ENCODE peak calls at places on chromosomes 5 and 9, in four cellular contexts. J is HepG2, R is GM12878, Q is K562. A is an unnamed sample.

GRCh38 chr5:129672006-129672405 is 75.9 kb upstream of the MINAR2 start:
- DNase-seq in J (no peak), R (no peak), Q (no peak), A (no peak)

GRCh38 chr5:77326986-77327734 is 116.7 kb downstream of the PDE8B start:
- DNase-seq in J (no peak), R (no peak), Q (no peak), A (no peak)

GRCh38 chr9:114031948-114032688 is 46.0 kb downstream of the AMBP start:
- DNase-seq in J (no peak), R (no peak), Q (no peak), A (no peak)

GRCh38 chr9:82284758-82285157 is 296.2 kb downstream of the SPATA31D1 start:
- DNase-seq in J (no peak), R (no peak), Q (no peak), A (no peak)

GRCh38 chr9:133331641-133332380 is 4.2 kb downstream of the SURF6 start:
- DNase-seq in J (no peak), R (no peak), Q (no peak), A (no peak)

GRCh38 chr9:73180373-73180772 is 28.7 kb downstream of the ANXA1 start:
- DNase-seq in J (no peak), R (no peak), Q (no peak), A (no peak)

GRCh38 chr5:55037046-55037771 is 13.2 kb downstream of the GZMK start:
- DNase-seq in J (no peak), R (no peak), Q (no peak), A (peak; percentile 31)

GRCh38 chr9:37215456-37216229 is 95.3 kb downstream of the ZCCHC7 start:
- DNase-seq in J (no peak), R (no peak), Q (no peak), A (no peak)

GRCh38 chr9:16505159-16505558 is 365.3 kb downstream of the BNC2 start:
- DNase-seq in J (no peak), R (no peak), Q (no peak), A (no peak)

GRCh38 chr9:134136117-134136996 is 475 bp downstream of the WDR5 start:
- DNase-seq in J (no peak), R (no peak), Q (peak; percentile 92), A (peak; percentile 44)

GRCh38 chr5:55544341-55544740 is 9.6 kb upstream of the PLPP1 start:
- DNase-seq in J (no peak), R (no peak), Q (no peak), A (no peak)

GRCh38 chr5:94674841-94675382 is 56.4 kb downstream of the SLF1 start:
- DNase-seq in J (no peak), R (no peak), Q (no peak), A (no peak)

GRCh38 chr5:41908374-41909079 is 4.4 kb downstream of the RIMOC1 start:
- DNase-seq in J (no peak), R (no peak), Q (no peak), A (no peak)

GRCh38 chr5:34620185-34620584 is 35.9 kb upstream of the RAI14 start:
- DNase-seq in J (no peak), R (no peak), Q (no peak), A (no peak)

GRCh38 chr5:175621971-175622370 is 35.9 kb upstream of the HRH2 start:
- DNase-seq in J (no peak), R (no peak), Q (no peak), A (no peak)

GRCh38 chr5:181114844-181115778 is 15.9 kb downstream of the OR2V1 start:
- DNase-seq in J (no peak), R (no peak), Q (no peak), A (peak; percentile 51)

GRCh38 chr9:98771209-98771874 is 25.0 kb downstream of the ANKS6 start:
- DNase-seq in J (no peak), R (no peak), Q (no peak), A (no peak)

GRCh38 chr9:109459423-109459822 is 38.7 kb downstream of the PTPN3 start:
- DNase-seq in J (no peak), R (no peak), Q (no peak), A (no peak)

GRCh38 chr5:109352475-109352874 is 57.3 kb downstream of the PJA2 start:
- DNase-seq in J (no peak), R (no peak), Q (no peak), A (no peak)

GRCh38 chr5:78005021-78005785 is 229.1 kb upstream of the TBCA start:
- DNase-seq in J (peak; percentile 27), R (no peak), Q (no peak), A (no peak)

GRCh38 chr5:80761176-80761575 is 106.4 kb upstream of the DHFR start:
- DNase-seq in J (no peak), R (no peak), Q (peak; percentile 32), A (peak; percentile 57)

GRCh38 chr9:81092057-81092456 is 597.3 kb downstream of the TLE1 start:
- DNase-seq in J (no peak), R (no peak), Q (no peak), A (no peak)

GRCh38 chr5:610744-611730 is 1.1 kb upstream of the CEP72 start:
- DNase-seq in J (no peak), R (no peak), Q (no peak), A (no peak)

GRCh38 chr5:82924241-82924989 is 152.8 kb downstream of the TMEM167A start:
- DNase-seq in J (peak; percentile 14), R (no peak), Q (no peak), A (no peak)

GRCh38 chr9:136835932-136836901 is 6.1 kb upstream of the AJM1 start:
- DNase-seq in J (no peak), R (no peak), Q (no peak), A (no peak)

GRCh38 chr9:106801816-106802215 is 61.1 kb upstream of the ZNF462 start:
- DNase-seq in J (no peak), R (no peak), Q (no peak), A (no peak)

GRCh38 chr9:70484232-70485130 is 70.0 kb upstream of the KLF9 start:
- DNase-seq in J (peak; percentile 59), R (no peak), Q (peak; percentile 72), A (peak; percentile 26)

GRCh38 chr9:16074962-16075361 is 522.1 kb downstream of the CCDC171 start:
- DNase-seq in J (no peak), R (no peak), Q (no peak), A (no peak)

GRCh38 chr9:115373000-115373709 is 255.2 kb upstream of the TNC start:
- DNase-seq in J (peak; percentile 35), R (peak; percentile 16), Q (no peak), A (no peak)

GRCh38 chr5:26582350-26583040 is 455.9 kb downstream of the CDH9 start:
- DNase-seq in J (no peak), R (no peak), Q (no peak), A (no peak)

GRCh38 chr5:135488727-135489465 is 36.7 kb upstream of the TIFAB start:
- DNase-seq in J (peak; percentile 81), R (no peak), Q (peak; percentile 81), A (peak; percentile 86)

GRCh38 chr9:95455714-95456113 is 61.1 kb downstream of the PTCH1 start:
- DNase-seq in J (no peak), R (no peak), Q (no peak), A (no peak)

DNA sequence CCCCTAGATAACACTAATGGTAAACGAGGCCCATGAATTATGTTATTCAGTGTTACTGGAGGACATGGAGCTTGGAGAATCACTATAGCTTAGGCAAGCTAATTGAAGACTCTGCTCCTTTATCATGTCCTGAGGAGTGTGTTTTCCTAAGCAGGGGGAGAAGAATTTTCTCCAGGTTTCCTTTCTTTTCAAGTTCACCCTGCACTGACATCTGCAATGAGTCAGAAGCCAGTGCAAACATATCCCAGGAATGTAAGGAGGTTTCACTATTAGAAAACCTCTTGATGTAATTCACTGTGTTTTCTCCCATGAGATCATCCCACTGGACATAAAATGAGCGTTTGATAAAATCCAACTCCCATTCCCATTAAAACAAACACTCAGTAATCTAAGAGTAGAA is 75.6 kb downstream of the DMRT2 start:
- DNase-seq in J (no peak), R (no peak), Q (no peak), A (no peak)
- TF ChIP-seq NR2C2 in J (no peak), R (no peak), Q (no peak), A (no peak)

GRCh38 chr9:5579881-5580280 is 49.0 kb upstream of the RIC1 start:
- DNase-seq in J (no peak), R (no peak), Q (no peak), A (no peak)

GRCh38 chr9:5578698-5579085 is 50.2 kb upstream of the RIC1 start:
- DNase-seq in J (no peak), R (no peak), Q (no peak), A (no peak)

GRCh38 chr9:5580650-5581049 is 48.3 kb upstream of the RIC1 start:
- DNase-seq in J (no peak), R (no peak), Q (no peak), A (no peak)

GRCh38 chr9:5586391-5586802 is 42.5 kb upstream of the RIC1 start:
- DNase-seq in J (no peak), R (peak; percentile 88), Q (no peak), A (no peak)

GRCh38 chr9:5582835-5583195 is 46.1 kb upstream of the RIC1 start:
- DNase-seq in J (no peak), R (peak; percentile 91), Q (no peak), A (no peak)
- TF ChIP-seq SP1 in J (no peak), R (no peak), Q (no peak), A (no peak)

DNA sequence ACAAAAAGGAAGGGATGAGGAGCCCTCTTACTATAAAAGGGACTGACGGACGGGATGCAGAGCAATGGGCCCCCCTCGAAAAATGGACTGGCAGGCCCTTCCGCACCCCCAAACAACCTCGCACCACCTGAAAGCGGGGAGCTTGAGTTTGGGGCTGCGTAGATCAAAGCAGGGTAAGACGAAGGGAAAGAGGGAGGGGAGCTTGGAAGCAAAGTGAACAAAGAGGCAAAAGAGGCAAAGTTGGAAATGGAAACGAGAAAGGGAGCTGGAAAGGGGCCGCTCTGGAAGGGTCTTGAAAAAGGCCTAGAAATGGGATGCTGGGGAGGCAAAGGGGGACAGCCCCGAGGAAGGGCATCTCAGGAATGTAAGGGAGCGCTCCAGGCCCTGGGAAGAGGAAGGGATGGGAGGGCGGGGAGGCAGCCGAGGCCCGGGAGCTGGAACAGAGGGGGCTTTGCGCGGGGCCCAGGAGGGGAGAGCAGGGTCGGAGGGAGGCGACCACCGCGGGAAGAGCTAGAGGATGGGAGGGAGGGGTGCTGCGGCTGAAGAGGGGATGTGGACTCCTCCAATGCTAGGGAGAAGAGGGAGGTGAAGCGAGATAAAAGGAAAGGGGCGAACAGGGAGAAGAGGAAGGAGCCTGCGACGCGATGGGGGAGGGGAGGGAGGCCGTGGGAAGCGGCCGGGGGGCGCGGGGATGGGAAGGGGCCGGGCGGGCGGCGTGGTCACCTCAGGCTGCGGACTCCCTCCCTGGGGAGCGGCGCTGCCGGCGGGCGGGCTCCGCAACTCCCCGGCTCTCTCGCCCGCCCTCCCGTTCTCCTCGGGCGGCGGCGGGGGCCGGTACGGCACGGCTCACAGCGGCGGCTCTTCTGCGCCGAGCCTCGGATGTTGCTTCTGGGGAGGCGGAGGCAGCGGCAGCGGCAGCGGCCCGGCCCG is 580 bp downstream of the RNF145 start:
- DNase-seq in J (peak; percentile 9), R (no peak), Q (peak; percentile 70), A (peak; percentile 57)
- TF ChIP-seq NR2C2 in J (no peak), R (no peak), Q (no peak), A (no peak)

DNA sequence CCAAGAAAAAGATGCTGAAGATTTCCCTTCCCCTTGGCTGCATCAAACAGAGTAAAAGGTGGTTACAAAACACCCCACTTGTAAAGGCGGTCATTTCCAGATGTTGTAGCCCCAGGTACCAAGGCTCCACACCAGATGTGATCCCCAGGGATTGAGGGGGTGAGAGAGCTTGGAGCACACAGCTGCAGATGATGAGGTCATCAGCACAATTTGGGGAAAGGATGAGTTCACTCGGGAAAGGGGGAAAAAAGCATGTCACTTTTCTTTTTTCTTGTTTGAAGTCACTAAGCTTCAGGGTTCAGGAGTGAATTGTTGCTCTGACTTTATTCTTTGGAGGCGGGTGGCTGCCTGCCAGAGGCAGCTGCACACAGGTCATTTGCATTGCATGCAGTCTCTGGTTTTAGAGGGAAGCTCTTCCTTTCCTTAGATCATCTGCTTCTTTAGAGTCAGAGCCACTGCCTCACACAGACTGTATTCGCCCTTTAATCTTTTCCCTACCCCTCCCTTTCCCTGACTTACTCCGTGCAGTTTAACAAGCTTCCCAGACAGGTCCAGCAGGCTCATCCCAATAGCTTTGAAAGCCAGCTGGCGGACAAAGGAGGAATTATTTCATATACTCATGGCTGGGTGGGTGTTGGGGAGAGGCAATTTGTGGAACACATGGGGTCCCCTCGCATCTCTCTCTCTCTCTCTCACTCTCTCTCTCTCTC is 409.3 kb upstream of the SLC24A2 start:
- DNase-seq in J (no peak), R (no peak), Q (no peak), A (no peak)
- TF ChIP-seq SP1 in J (no peak), R (no peak), Q (no peak), A (no peak)

A was measured in WTC11.